ENCODE peak calls at places on chromosomes 5 and 9, in eight cellular contexts. B is upper lobe of right lung; J is endodermal cell; W is right lobe of liver; Z is adrenal gland; L is Peyer's patch; U is CD4-positive, CD25-positive, alpha-beta regulatory T cell; A is mesendoderm. E is an unnamed sample. For H3K36me3 and H3K27me3, the result is how much of the 10 kb centered on the place peaks cover.

GRCh38 chr9:93960221-93960970 is 5.2 kb upstream of the BARX1 start:
- DNase-seq in B (peak), J (peak), W (peak), Z (no peak), L (no peak), U (no peak), A (peak), E (peak)

GRCh38 chr5:1468247-1468612 is 23.0 kb upstream of the SLC6A3 start:
- DNase-seq in B (no peak), J (peak), W (peak), Z (no peak), L (peak), U (no peak), A (peak), E (peak)

GRCh38 chr5:142542906-142543305 is 143.0 kb downstream of the FGF1 start:
- DNase-seq in B (no peak), J (no peak), W (no peak), Z (no peak), L (no peak), U (no peak), A (peak), E (no peak)

GRCh38 chr5:132961887-132962286 is 1.5 kb downstream of the AFF4 start:
- DNase-seq in B (no peak), J (peak), W (no peak), Z (no peak), L (no peak), U (no peak), A (no peak), E (no peak)

GRCh38 chr5:96433066-96433447 is at the start of gene PCSK1:
- DNase-seq in B (no peak), J (peak), W (no peak), Z (no peak), L (no peak), U (no peak), A (peak), E (peak)

GRCh38 chr5:96439477-96440184 is 6.6 kb upstream of the PCSK1 start:
- DNase-seq in B (no peak), J (no peak), W (no peak), Z (no peak), L (no peak), U (no peak), A (no peak), E (no peak)

GRCh38 chr9:116435706-116436105 is 251.4 kb upstream of the TRIM32 start:
- DNase-seq in B (no peak), J (peak), W (no peak), Z (no peak), L (no peak), U (no peak), A (peak), E (no peak)

GRCh38 chr5:100900142-100900795 is 2.8 kb downstream of the ST8SIA4 start:
- DNase-seq in B (peak), J (peak), W (peak), Z (peak), L (peak), U (peak), A (peak), E (peak)

GRCh38 chr5:179620703-179621350 is 2.6 kb downstream of the HNRNPH1 start:
- DNase-seq in B (no peak), J (no peak), W (no peak), Z (no peak), L (no peak), U (no peak), A (peak), E (no peak)

GRCh38 chr5:145976431-145977155 is 40.2 kb downstream of the SH3RF2 start:
- DNase-seq in B (no peak), J (no peak), W (no peak), Z (no peak), L (no peak), U (no peak), A (no peak), E (no peak)

GRCh38 chr5:67124556-67124955 is 72.0 kb downstream of the CD180 start:
- DNase-seq in B (no peak), J (no peak), W (no peak), Z (no peak), L (no peak), U (no peak), A (no peak), E (no peak)

GRCh38 chr5:83281658-83282057 is 189.9 kb upstream of the VCAN start:
- DNase-seq in B (no peak), J (no peak), W (no peak), Z (no peak), L (no peak), U (no peak), A (no peak), E (no peak)

GRCh38 chr9:102101723-102102122 is 363.3 kb upstream of the GRIN3A start:
- DNase-seq in B (no peak), J (no peak), W (no peak), Z (no peak), L (no peak), U (no peak), A (no peak), E (no peak)

GRCh38 chr5:175460126-175460525 is 16.1 kb upstream of the DRD1 start:
- DNase-seq in B (no peak), J (no peak), W (no peak), Z (no peak), L (no peak), U (no peak), A (peak), E (no peak)

GRCh38 chr5:154112255-154112654 is 73.5 kb downstream of the MFAP3 start:
- DNase-seq in B (no peak), J (no peak), W (no peak), Z (no peak), L (no peak), U (no peak), A (no peak), E (no peak)

GRCh38 chr9:35910613-35911488 is 1.6 kb downstream of the SPAAR start:
- DNase-seq in B (peak), J (peak), W (no peak), Z (peak), L (peak), U (peak), A (peak), E (peak)

GRCh38 chr9:130426883-130427282 is 17.9 kb upstream of the ASS1 start:
- DNase-seq in B (no peak), J (peak), W (no peak), Z (peak), L (peak), U (no peak), A (no peak), E (no peak)

GRCh38 chr9:93827545-93828330 is 127.4 kb downstream of the BARX1 start:
- DNase-seq in B (peak), J (peak), W (no peak), Z (peak), L (no peak), U (no peak), A (peak), E (peak)

GRCh38 chr9:107749787-107750444 is 260.3 kb upstream of the KLF4 start:
- DNase-seq in B (peak), J (peak), W (peak), Z (peak), L (peak), U (no peak), A (peak), E (peak)

GRCh38 chr5:98458726-98459125 is 314.7 kb upstream of the RGMB start:
- DNase-seq in B (no peak), J (no peak), W (no peak), Z (no peak), L (no peak), U (no peak), A (no peak), E (no peak)
- H3K36me3 ChIP-seq in B (under half), J (under half), W (under half), Z (under half), L (under half), U (under half), A (under half), E (under half)

GRCh38 chr9:114155263-114155966 is at the start of gene COL27A1:
- DNase-seq in B (peak), J (peak), W (peak), Z (peak), L (peak), U (peak), A (peak), E (peak)

GRCh38 chr9:114155967-114156294 is 594 bp downstream of the COL27A1 start:
- DNase-seq in B (no peak), J (peak), W (peak), Z (no peak), L (no peak), U (no peak), A (no peak), E (peak)

GRCh38 chr9:114156311-114156657 is 947 bp downstream of the COL27A1 start:
- DNase-seq in B (no peak), J (no peak), W (no peak), Z (peak), L (no peak), U (no peak), A (no peak), E (no peak)

GRCh38 chr9:114157516-114158176 is 2.3 kb downstream of the COL27A1 start:
- DNase-seq in B (no peak), J (no peak), W (no peak), Z (no peak), L (no peak), U (no peak), A (no peak), E (no peak)

DNA sequence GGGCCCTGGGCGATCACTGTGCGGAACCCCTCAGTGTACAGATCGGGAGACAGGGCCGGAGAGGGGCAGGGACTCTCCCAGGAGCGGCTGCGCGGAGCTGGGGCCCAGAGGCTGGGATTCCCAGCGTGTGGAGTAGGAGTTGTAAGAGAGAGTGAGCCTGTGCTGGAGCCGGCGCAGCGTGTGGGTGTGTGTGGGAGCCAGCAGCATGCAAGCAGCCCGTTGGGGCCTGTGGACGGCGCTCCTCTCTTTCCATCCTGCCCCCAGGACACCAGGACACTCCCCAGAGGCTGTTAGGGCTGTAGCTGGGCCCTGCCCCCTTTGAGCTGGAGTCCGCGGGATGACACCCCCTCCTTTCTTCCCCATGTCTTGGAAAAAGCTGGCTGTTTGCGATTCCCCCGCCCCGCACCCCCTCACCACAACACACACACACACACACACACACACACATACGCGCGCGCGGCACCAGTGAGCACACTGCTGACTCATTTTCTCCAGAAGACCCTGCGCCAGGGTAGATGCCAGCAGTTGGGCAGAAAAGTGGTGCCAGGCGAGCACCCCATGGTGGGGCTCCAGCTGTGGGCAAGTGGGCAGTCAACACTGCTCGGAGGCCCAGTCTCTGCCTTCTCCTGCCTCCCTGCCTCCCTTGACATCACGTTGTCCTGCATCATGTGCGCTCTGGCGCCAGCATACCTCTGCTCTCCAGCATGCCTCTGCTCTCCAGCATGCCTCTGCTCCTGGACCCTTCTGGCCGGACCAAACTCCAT is 1.5 kb downstream of the COL27A1 start:
- DNase-seq in B (peak), J (peak), W (peak), Z (peak), L (peak), U (no peak), A (peak), E (peak)
- H3K4me3 ChIP-seq in B (peak), J (peak), W (peak), Z (peak), L (peak), U (no peak), A (peak), E (peak)

DNA sequence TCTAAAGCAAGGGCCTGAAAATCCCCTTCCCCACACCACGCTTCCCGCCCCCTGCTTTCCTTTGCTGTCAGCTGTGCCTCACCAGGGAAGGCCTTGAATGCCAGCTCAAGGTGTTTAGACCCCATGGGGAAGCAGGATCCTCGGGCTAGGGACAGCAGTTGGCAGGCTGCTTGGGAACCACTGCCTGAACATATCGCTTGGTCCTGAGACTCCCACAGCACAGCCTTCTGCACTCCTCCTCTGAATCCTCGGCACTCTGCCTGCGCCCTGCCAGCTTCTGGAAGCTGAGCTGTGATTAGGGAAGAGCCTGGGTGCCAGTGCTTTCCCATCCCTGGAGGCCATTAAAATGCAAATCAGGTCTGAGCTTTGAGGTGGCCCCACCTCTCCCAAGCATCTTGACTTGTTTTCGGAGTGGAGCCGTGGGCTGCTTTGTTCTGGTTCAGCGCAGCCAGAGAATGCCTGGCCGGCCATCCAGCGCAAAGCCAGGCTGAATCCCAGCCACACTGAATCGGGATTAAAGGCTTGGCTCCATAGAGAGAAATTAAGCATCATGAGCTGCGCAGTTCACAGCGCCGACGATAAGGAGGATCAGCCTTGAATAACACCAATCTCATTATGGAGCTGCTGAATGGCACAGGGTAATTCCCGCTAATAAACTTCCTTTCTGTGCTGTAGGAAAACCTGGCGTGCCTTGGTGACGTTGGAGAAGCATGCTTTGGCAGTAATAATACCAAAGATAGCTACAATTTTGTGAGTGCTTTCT is 40.0 kb downstream of the AMBP start:
- DNase-seq in B (no peak), J (peak), W (no peak), Z (no peak), L (peak), U (no peak), A (peak), E (peak)
- H3K27me3 ChIP-seq in B (under half), J (under half), W (under half), Z (under half), L (under half), U (under half), A (under half), E (under half)

GRCh38 chr9:441131-441530 is 226.5 kb downstream of the DOCK8 start:
- DNase-seq in B (no peak), J (no peak), W (no peak), Z (no peak), L (no peak), U (no peak), A (no peak), E (no peak)

GRCh38 chr9:438961-439768 is 224.5 kb downstream of the DOCK8 start:
- DNase-seq in B (no peak), J (no peak), W (no peak), Z (no peak), L (no peak), U (no peak), A (no peak), E (no peak)

GRCh38 chr9:438066-438465 is 223.4 kb downstream of the DOCK8 start:
- DNase-seq in B (no peak), J (no peak), W (no peak), Z (no peak), L (no peak), U (no peak), A (no peak), E (no peak)

GRCh38 chr9:437066-438015 is 222.7 kb downstream of the DOCK8 start:
- DNase-seq in B (no peak), J (no peak), W (no peak), Z (no peak), L (no peak), U (no peak), A (no peak), E (no peak)
- H3K36me3 ChIP-seq in B (half or more), J (under half), W (under half), Z (under half), L (under half), U (half or more), A (under half), E (under half)

GRCh38 chr5:52658266-52658665 is 129.4 kb upstream of the ITGA1 start:
- DNase-seq in B (no peak), J (no peak), W (no peak), Z (no peak), L (no peak), U (no peak), A (no peak), E (no peak)
- H3K4me3 ChIP-seq in B (no peak), J (no peak), W (no peak), Z (no peak), L (no peak), U (no peak), A (no peak), E (no peak)

GRCh38 chr9:76904661-76905457 is 1.1 kb downstream of the PRUNE2 start:
- DNase-seq in B (no peak), J (no peak), W (no peak), Z (no peak), L (no peak), U (no peak), A (no peak), E (no peak)
- H3K27me3 ChIP-seq in B (under half), J (half or more), W (under half), Z (under half), L (under half), U (under half), A (under half), E (under half)

DNA sequence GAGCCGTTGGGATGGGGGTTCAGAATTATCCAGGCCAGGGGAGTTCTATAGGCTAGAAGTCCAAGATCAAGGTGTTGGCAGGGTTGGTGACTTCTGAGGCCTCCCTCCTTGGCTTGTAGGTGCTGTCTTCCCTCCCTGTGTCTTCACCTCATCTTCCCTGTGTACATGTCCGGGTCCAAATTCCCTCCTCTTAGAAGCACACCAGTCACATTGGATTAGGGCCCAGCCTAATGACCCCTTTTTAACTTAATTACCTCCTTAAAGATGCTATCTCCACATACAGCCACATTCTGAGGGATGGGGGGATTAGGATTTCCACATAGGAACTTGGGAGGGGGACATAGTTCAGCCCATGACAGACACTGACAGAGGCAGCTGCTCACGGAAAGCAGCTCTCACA is 12.1 kb downstream of the LRSAM1 start:
- DNase-seq in B (no peak), J (no peak), W (no peak), Z (no peak), L (no peak), U (no peak), A (no peak), E (no peak)
- H3K36me3 ChIP-seq in B (half or more), J (under half), W (under half), Z (half or more), L (under half), U (under half), A (under half), E (under half)

DNA sequence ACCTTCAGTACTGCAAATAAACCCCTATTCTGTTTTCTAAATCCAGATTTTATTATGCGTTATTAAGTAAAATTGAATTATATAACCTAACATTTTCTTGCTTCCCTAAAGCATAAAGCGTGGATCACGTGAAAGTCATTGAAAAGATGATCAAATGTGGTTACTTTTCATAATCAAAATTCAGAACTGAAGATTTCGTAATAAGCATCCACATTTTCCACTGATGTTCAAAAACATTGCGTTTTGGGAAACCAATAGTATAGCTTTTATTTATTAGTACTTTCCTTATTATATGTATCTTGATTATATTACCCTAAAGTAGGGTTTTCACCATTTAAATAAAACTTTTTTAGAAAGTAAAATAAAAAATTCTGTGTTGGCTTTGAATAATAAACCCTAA is 1.8 kb downstream of the SLF1 start:
- DNase-seq in B (no peak), J (no peak), W (no peak), Z (no peak), L (no peak), U (no peak), A (no peak), E (no peak)
- H3K4me3 ChIP-seq in B (peak), J (peak), W (no peak), Z (no peak), L (no peak), U (no peak), A (no peak), E (no peak)

GRCh38 chr9:119047513-119047912 is 321.7 kb downstream of the BRINP1 start:
- DNase-seq in B (no peak), J (no peak), W (no peak), Z (no peak), L (no peak), U (no peak), A (no peak), E (no peak)

GRCh38 chr9:119044801-119045200 is 324.4 kb downstream of the BRINP1 start:
- DNase-seq in B (no peak), J (no peak), W (no peak), Z (no peak), L (no peak), U (no peak), A (peak), E (no peak)

GRCh38 chr9:119043996-119044395 is 325.2 kb downstream of the BRINP1 start:
- DNase-seq in B (no peak), J (no peak), W (no peak), Z (no peak), L (no peak), U (no peak), A (no peak), E (no peak)
- H3K27me3 ChIP-seq in B (under half), J (under half), W (under half), Z (under half), L (under half), U (under half), A (under half), E (under half)